ENCODE peak calls at places on chromosomes 1 and 21, in five cellular contexts. One of them, this sample, is unnamed.

GRCh38 chr1:109814223-109814622 is 50.5 kb upstream of the EPS8L3 start:
- DNase-seq in T-helper 2 cell: no peak
- DNase-seq in anterior cingulate cortex: no peak
- DNase-seq in uterus: no peak
- DNase-seq in right cardiac atrium: no peak
- DNase-seq in this sample: no peak

GRCh38 chr1:7644906-7645750 is 126.0 kb upstream of the VAMP3 start:
- DNase-seq in T-helper 2 cell: no peak
- DNase-seq in anterior cingulate cortex: no peak
- DNase-seq in uterus: no peak
- DNase-seq in right cardiac atrium: peak; percentile 84
- DNase-seq in this sample: no peak

GRCh38 chr21:26087223-26087918 is 83.2 kb downstream of the APP start:
- DNase-seq in T-helper 2 cell: no peak
- DNase-seq in anterior cingulate cortex: no peak
- DNase-seq in uterus: no peak
- DNase-seq in right cardiac atrium: no peak
- DNase-seq in this sample: no peak

GRCh38 chr1:109228167-109228566 is 14.4 kb downstream of the SARS1 start:
- DNase-seq in T-helper 2 cell: no peak
- DNase-seq in anterior cingulate cortex: no peak
- DNase-seq in uterus: no peak
- DNase-seq in right cardiac atrium: no peak
- DNase-seq in this sample: no peak

GRCh38 chr1:1286313-1287261 is 6.4 kb downstream of the SCNN1D start:
- DNase-seq in T-helper 2 cell: no peak
- DNase-seq in anterior cingulate cortex: no peak
- DNase-seq in uterus: no peak
- DNase-seq in right cardiac atrium: peak; percentile 63
- DNase-seq in this sample: no peak

GRCh38 chr21:46083271-46084040 is 14.5 kb upstream of the COL6A2 start:
- DNase-seq in T-helper 2 cell: no peak
- DNase-seq in anterior cingulate cortex: no peak
- DNase-seq in uterus: peak; percentile 52
- DNase-seq in right cardiac atrium: no peak
- DNase-seq in this sample: no peak

GRCh38 chr1:185862235-185862634 is 128.0 kb downstream of the HMCN1 start:
- DNase-seq in T-helper 2 cell: no peak
- DNase-seq in anterior cingulate cortex: no peak
- DNase-seq in uterus: no peak
- DNase-seq in right cardiac atrium: no peak
- DNase-seq in this sample: no peak

GRCh38 chr1:29183287-29183686 is 1.6 kb upstream of the SRSF4 start:
- DNase-seq in T-helper 2 cell: no peak
- DNase-seq in anterior cingulate cortex: no peak
- DNase-seq in uterus: no peak
- DNase-seq in right cardiac atrium: no peak
- DNase-seq in this sample: no peak

GRCh38 chr1:186435336-186435735 is 25.6 kb downstream of the PDC start:
- DNase-seq in T-helper 2 cell: no peak
- DNase-seq in anterior cingulate cortex: no peak
- DNase-seq in uterus: no peak
- DNase-seq in right cardiac atrium: no peak
- DNase-seq in this sample: peak; percentile 11

GRCh38 chr1:81030441-81030840 is 770.3 kb upstream of the ADGRL2 start:
- DNase-seq in T-helper 2 cell: no peak
- DNase-seq in anterior cingulate cortex: no peak
- DNase-seq in uterus: no peak
- DNase-seq in right cardiac atrium: no peak
- DNase-seq in this sample: no peak

GRCh38 chr1:1349256-1350012 is at the start of gene DVL1:
- DNase-seq in T-helper 2 cell: peak; percentile 65
- DNase-seq in anterior cingulate cortex: no peak
- DNase-seq in uterus: peak; percentile 65
- DNase-seq in right cardiac atrium: peak; percentile 91
- DNase-seq in this sample: no peak

GRCh38 chr1:21341022-21341421 is 50.8 kb upstream of the ECE1 start:
- DNase-seq in T-helper 2 cell: no peak
- DNase-seq in anterior cingulate cortex: no peak
- DNase-seq in uterus: no peak
- DNase-seq in right cardiac atrium: no peak
- DNase-seq in this sample: no peak

GRCh38 chr1:159924025-159924790 is 1.1 kb downstream of the TAGLN2 start:
- DNase-seq in T-helper 2 cell: peak; percentile 76
- DNase-seq in anterior cingulate cortex: no peak
- DNase-seq in uterus: peak; percentile 93
- DNase-seq in right cardiac atrium: peak; percentile 96
- DNase-seq in this sample: peak; percentile 90

GRCh38 chr1:228744356-228744755 is 9.1 kb downstream of the RHOU start:
- DNase-seq in T-helper 2 cell: no peak
- DNase-seq in anterior cingulate cortex: no peak
- DNase-seq in uterus: no peak
- DNase-seq in right cardiac atrium: no peak
- DNase-seq in this sample: no peak

GRCh38 chr1:26862781-26863676 is at the start of gene SFN:
- DNase-seq in T-helper 2 cell: no peak
- DNase-seq in anterior cingulate cortex: no peak
- DNase-seq in uterus: no peak
- DNase-seq in right cardiac atrium: peak; percentile 63
- DNase-seq in this sample: no peak

GRCh38 chr21:16751705-16752104 is 761.1 kb upstream of the CXADR start:
- DNase-seq in T-helper 2 cell: no peak
- DNase-seq in anterior cingulate cortex: no peak
- DNase-seq in uterus: no peak
- DNase-seq in right cardiac atrium: no peak
- DNase-seq in this sample: no peak

GRCh38 chr21:39040494-39041110 is 142.6 kb downstream of the PSMG1 start:
- DNase-seq in T-helper 2 cell: no peak
- DNase-seq in anterior cingulate cortex: no peak
- DNase-seq in uterus: no peak
- DNase-seq in right cardiac atrium: no peak
- DNase-seq in this sample: no peak

GRCh38 chr1:27970401-27970800 is 10.6 kb downstream of the XKR8 start:
- DNase-seq in T-helper 2 cell: no peak
- DNase-seq in anterior cingulate cortex: no peak
- DNase-seq in uterus: no peak
- DNase-seq in right cardiac atrium: no peak
- DNase-seq in this sample: peak; percentile 78

GRCh38 chr21:29718081-29718815 is 221.5 kb downstream of the GRIK1 start:
- DNase-seq in T-helper 2 cell: no peak
- DNase-seq in anterior cingulate cortex: no peak
- DNase-seq in uterus: no peak
- DNase-seq in right cardiac atrium: no peak
- DNase-seq in this sample: peak; percentile 18

GRCh38 chr21:39321424-39321823 is 8.0 kb upstream of the BRWD1 start:
- DNase-seq in T-helper 2 cell: no peak
- DNase-seq in anterior cingulate cortex: no peak
- DNase-seq in uterus: no peak
- DNase-seq in right cardiac atrium: no peak
- DNase-seq in this sample: peak; percentile 5

GRCh38 chr1:71343686-71344416 is 263.0 kb upstream of the ZRANB2 start:
- DNase-seq in T-helper 2 cell: no peak
- DNase-seq in anterior cingulate cortex: no peak
- DNase-seq in uterus: no peak
- DNase-seq in right cardiac atrium: no peak
- DNase-seq in this sample: no peak

GRCh38 chr21:35449846-35450245 is 400.7 kb upstream of the RUNX1 start:
- DNase-seq in T-helper 2 cell: no peak
- DNase-seq in anterior cingulate cortex: no peak
- DNase-seq in uterus: no peak
- DNase-seq in right cardiac atrium: no peak
- DNase-seq in this sample: no peak

GRCh38 chr1:4682607-4683220 is 28.3 kb downstream of the AJAP1 start:
- DNase-seq in T-helper 2 cell: no peak
- DNase-seq in anterior cingulate cortex: no peak
- DNase-seq in uterus: no peak
- DNase-seq in right cardiac atrium: no peak
- DNase-seq in this sample: no peak

GRCh38 chr1:110176299-110176956 is 26.1 kb downstream of the SLC6A17 start:
- DNase-seq in T-helper 2 cell: no peak
- DNase-seq in anterior cingulate cortex: no peak
- DNase-seq in uterus: no peak
- DNase-seq in right cardiac atrium: peak; percentile 83
- DNase-seq in this sample: no peak

GRCh38 chr1:218349365-218350021 is 4.4 kb downstream of the TGFB2 start:
- DNase-seq in T-helper 2 cell: no peak
- DNase-seq in anterior cingulate cortex: no peak
- DNase-seq in uterus: no peak
- DNase-seq in right cardiac atrium: no peak
- DNase-seq in this sample: no peak

GRCh38 chr1:29240400-29240837 is 4.1 kb downstream of the PTPRU start:
- DNase-seq in T-helper 2 cell: no peak
- DNase-seq in anterior cingulate cortex: no peak
- DNase-seq in uterus: no peak
- DNase-seq in right cardiac atrium: no peak
- DNase-seq in this sample: no peak

GRCh38 chr1:53278294-53278693 is 40.0 kb upstream of the MAGOH start:
- DNase-seq in T-helper 2 cell: peak; percentile 37
- DNase-seq in anterior cingulate cortex: no peak
- DNase-seq in uterus: peak; percentile 46
- DNase-seq in right cardiac atrium: peak; percentile 78
- DNase-seq in this sample: peak; percentile 45

GRCh38 chr1:232293361-232293760 is 336.6 kb downstream of the SIPA1L2 start:
- DNase-seq in T-helper 2 cell: no peak
- DNase-seq in anterior cingulate cortex: no peak
- DNase-seq in uterus: no peak
- DNase-seq in right cardiac atrium: no peak
- DNase-seq in this sample: no peak

GRCh38 chr21:25643486-25643885 is 4.4 kb downstream of the JAM2 start:
- DNase-seq in T-helper 2 cell: no peak
- DNase-seq in anterior cingulate cortex: no peak
- DNase-seq in uterus: no peak
- DNase-seq in right cardiac atrium: no peak
- DNase-seq in this sample: no peak

GRCh38 chr1:55250399-55251075 is 35.4 kb upstream of the USP24 start:
- DNase-seq in T-helper 2 cell: no peak
- DNase-seq in anterior cingulate cortex: no peak
- DNase-seq in uterus: no peak
- DNase-seq in right cardiac atrium: no peak
- DNase-seq in this sample: no peak

GRCh38 chr1:207619833-207620572 is 24.9 kb upstream of the CR1L start:
- DNase-seq in T-helper 2 cell: no peak
- DNase-seq in anterior cingulate cortex: peak; percentile 10
- DNase-seq in uterus: no peak
- DNase-seq in right cardiac atrium: no peak
- DNase-seq in this sample: peak; percentile 43

GRCh38 chr1:159959451-159959850 is 5.4 kb upstream of the SLAMF9 start:
- DNase-seq in T-helper 2 cell: no peak
- DNase-seq in anterior cingulate cortex: no peak
- DNase-seq in uterus: no peak
- DNase-seq in right cardiac atrium: no peak
- DNase-seq in this sample: no peak

This sample was measured in brain microvascular endothelial cell.